ENCODE peak calls at places on chromosomes 7 and 10, in nine cellular contexts. N is lower lobe of right lung, O is NB4, P is AG09309, T is OCI-LY7, L is GM13977, V is GM12865, G is D721Med, Q is WERI-Rb-1. F is an unnamed sample.

GRCh38 chr7:107659666-107660065 is 962 bp upstream of the SLC26A4 start:
- DNase-seq in P (peak), O (peak), Q (no peak), G (no peak), N (no peak), V (peak), L (peak), T (no peak), F (no peak)

GRCh38 chr7:24038993-24039392 is 245.0 kb upstream of the NPY start:
- DNase-seq in L (no peak), N (no peak), P (no peak), G (no peak), Q (no peak), V (no peak), T (no peak), O (no peak), F (no peak)

GRCh38 chr10:60335708-60336107 is 54.0 kb downstream of the ANK3 start:
- DNase-seq in P (no peak), L (no peak), Q (no peak), N (no peak), T (no peak), V (peak), O (peak), G (no peak), F (no peak)

GRCh38 chr10:14653271-14654161 is 121.2 kb downstream of the FAM107B start:
- DNase-seq in Q (no peak), V (peak), G (no peak), L (no peak), O (peak), T (peak), N (no peak), P (peak), F (no peak)

GRCh38 chr10:75977146-75977545 is 545.7 kb downstream of the LRMDA start:
- DNase-seq in O (no peak), T (no peak), Q (no peak), G (no peak), L (no peak), V (no peak), P (no peak), N (no peak), F (no peak)

GRCh38 chr10:114271014-114271778 is 32.1 kb downstream of the VWA2 start:
- DNase-seq in T (no peak), P (no peak), G (no peak), O (no peak), L (no peak), Q (no peak), V (no peak), N (no peak), F (no peak)

GRCh38 chr10:128854965-128855364 is 612.1 kb upstream of the MGMT start:
- DNase-seq in Q (no peak), T (no peak), G (no peak), L (no peak), N (peak), V (no peak), O (no peak), P (no peak), F (peak)

GRCh38 chr7:65846008-65846570 is 26.8 kb upstream of the VKORC1L1 start:
- DNase-seq in L (no peak), G (no peak), P (no peak), N (no peak), V (no peak), O (no peak), T (no peak), Q (no peak), F (no peak)

GRCh38 chr7:97871659-97872024 is 566 bp downstream of the ASNS start:
- DNase-seq in G (no peak), T (peak), O (no peak), Q (peak), N (no peak), P (no peak), V (no peak), L (no peak), F (no peak)

GRCh38 chr7:97215556-97215955 is 98.1 kb downstream of the SDHAF3 start:
- DNase-seq in P (no peak), T (no peak), G (no peak), L (no peak), Q (peak), V (no peak), N (no peak), O (no peak), F (no peak)

GRCh38 chr10:49446031-49446430 is 50.1 kb upstream of the DRGX start:
- DNase-seq in V (peak), L (no peak), P (peak), G (no peak), T (no peak), N (no peak), O (peak), Q (no peak), F (no peak)

GRCh38 chr7:108413337-108413736 is 42.9 kb downstream of the NRCAM start:
- DNase-seq in L (no peak), Q (no peak), V (no peak), P (no peak), N (no peak), T (no peak), G (no peak), O (no peak), F (no peak)

GRCh38 chr7:156153590-156153989 is 341.3 kb upstream of the SHH start:
- DNase-seq in T (no peak), Q (no peak), P (no peak), N (no peak), G (no peak), L (no peak), O (no peak), V (no peak), F (no peak)

GRCh38 chr10:3873728-3874461 is 88.9 kb upstream of the KLF6 start:
- DNase-seq in V (peak), N (no peak), L (peak), Q (no peak), O (peak), T (peak), P (no peak), G (no peak), F (no peak)

GRCh38 chr10:98411166-98411565 is 3.8 kb downstream of the PYROXD2 start:
- DNase-seq in G (no peak), V (no peak), Q (no peak), L (no peak), N (no peak), O (no peak), T (no peak), P (no peak), F (peak)

GRCh38 chr10:59206204-59206720 is 29.8 kb downstream of the PHYHIPL start:
- DNase-seq in L (no peak), T (no peak), Q (no peak), N (no peak), G (no peak), V (no peak), P (no peak), O (no peak), F (no peak)

GRCh38 chr10:3126741-3127342 is 45.7 kb downstream of the PITRM1 start:
- DNase-seq in T (no peak), V (no peak), Q (peak), O (no peak), N (no peak), G (peak), P (no peak), L (no peak), F (peak)

GRCh38 chr7:36021917-36022550 is 131.0 kb upstream of the EEPD1 start:
- DNase-seq in T (no peak), O (no peak), Q (no peak), L (no peak), V (no peak), G (no peak), N (no peak), P (no peak), F (no peak)

GRCh38 chr10:110010076-110011069 is 2.6 kb downstream of the ADD3 start:
- DNase-seq in G (no peak), T (peak), L (no peak), Q (no peak), V (peak), N (no peak), O (peak), P (no peak), F (no peak)

GRCh38 chr10:26455567-26456315 is 17.6 kb downstream of the APBB1IP start:
- DNase-seq in V (no peak), G (no peak), P (no peak), O (peak), T (no peak), Q (no peak), N (no peak), L (no peak), F (no peak)

GRCh38 chr7:2856388-2857169 is 12.5 kb upstream of the GNA12 start:
- DNase-seq in N (no peak), Q (no peak), L (no peak), P (no peak), T (no peak), V (no peak), O (no peak), G (no peak), F (no peak)

GRCh38 chr7:26550492-26550891 is 258.8 kb downstream of the SNX10 start:
- DNase-seq in V (no peak), N (no peak), G (no peak), O (no peak), T (no peak), Q (no peak), L (no peak), P (no peak), F (no peak)

GRCh38 chr7:7970113-7970619 is 1.6 kb downstream of the GLCCI1 start:
- DNase-seq in N (no peak), T (peak), O (no peak), P (no peak), G (no peak), V (no peak), Q (peak), L (no peak), F (no peak)

GRCh38 chr10:51244308-51244707 is 170.0 kb downstream of the PRKG1 start:
- DNase-seq in Q (no peak), P (no peak), L (no peak), N (no peak), O (no peak), T (no peak), G (no peak), V (no peak), F (no peak)

GRCh38 chr7:102933763-102934162 is 21.0 kb downstream of the LRRC17 start:
- DNase-seq in T (no peak), Q (no peak), G (no peak), L (no peak), O (no peak), V (no peak), P (peak), N (no peak), F (peak)

GRCh38 chr10:99521474-99522077 is 11.2 kb upstream of the NKX2-3 start:
- DNase-seq in G (no peak), T (no peak), O (no peak), V (no peak), P (no peak), N (no peak), Q (no peak), L (no peak), F (peak)

GRCh38 chr10:22263106-22263505 is 45.3 kb upstream of the EBLN1 start:
- DNase-seq in L (no peak), T (no peak), P (no peak), G (no peak), N (no peak), Q (no peak), O (no peak), V (no peak), F (no peak)

GRCh38 chr7:45088146-45088701 is 545 bp downstream of the NACAD start:
- DNase-seq in V (no peak), G (no peak), T (no peak), P (no peak), Q (peak), N (no peak), L (no peak), O (no peak), F (peak)

GRCh38 chr7:24284699-24285506 is 913 bp downstream of the NPY start:
- DNase-seq in V (no peak), L (no peak), N (no peak), G (no peak), T (no peak), Q (peak), O (no peak), P (no peak), F (no peak)

DNA sequence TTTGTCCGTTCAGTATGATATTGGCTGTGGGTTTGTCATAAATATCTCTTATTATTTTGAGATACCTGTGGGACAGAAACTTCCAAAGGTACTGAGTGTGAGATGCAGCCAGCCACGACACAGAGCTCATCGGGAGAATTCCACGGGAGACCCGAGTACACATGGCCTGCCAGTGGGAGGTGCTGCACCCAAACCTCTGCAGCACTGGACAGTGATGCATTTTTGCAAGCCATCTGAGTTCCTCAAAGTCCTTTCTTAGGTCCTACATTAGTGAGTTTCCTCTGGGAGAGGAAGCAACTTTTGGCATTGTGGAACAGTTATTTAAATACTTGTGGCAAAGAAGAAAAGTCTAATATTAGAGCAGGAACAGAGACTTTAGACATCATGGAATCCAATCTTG is 77.5 kb downstream of the ARID5B start:
- DNase-seq in P (no peak), L (no peak), O (peak), T (no peak), V (no peak), N (peak), Q (peak), G (no peak), F (no peak)
- TF ChIP-seq CTCF in P (no peak), L (peak), O (no peak), T (peak), V (peak), N (peak), Q (peak), G (no peak), F (no peak)

GRCh38 chr7:47103498-47104205 is 478.3 kb downstream of the TNS3 start:
- DNase-seq in L (no peak), V (no peak), G (no peak), N (no peak), Q (no peak), P (no peak), O (peak), T (peak), F (no peak)

GRCh38 chr7:47102442-47102841 is 479.5 kb downstream of the TNS3 start:
- DNase-seq in P (no peak), Q (no peak), L (no peak), T (no peak), O (peak), V (no peak), N (no peak), G (no peak), F (no peak)

GRCh38 chr7:47100148-47100547 is 481.8 kb downstream of the TNS3 start:
- DNase-seq in P (no peak), O (no peak), L (no peak), T (no peak), V (no peak), N (no peak), G (no peak), Q (no peak), F (no peak)

GRCh38 chr7:47104206-47104549 is 477.7 kb downstream of the TNS3 start:
- DNase-seq in V (no peak), Q (no peak), P (no peak), N (no peak), G (no peak), L (no peak), T (no peak), O (no peak), F (no peak)

DNA sequence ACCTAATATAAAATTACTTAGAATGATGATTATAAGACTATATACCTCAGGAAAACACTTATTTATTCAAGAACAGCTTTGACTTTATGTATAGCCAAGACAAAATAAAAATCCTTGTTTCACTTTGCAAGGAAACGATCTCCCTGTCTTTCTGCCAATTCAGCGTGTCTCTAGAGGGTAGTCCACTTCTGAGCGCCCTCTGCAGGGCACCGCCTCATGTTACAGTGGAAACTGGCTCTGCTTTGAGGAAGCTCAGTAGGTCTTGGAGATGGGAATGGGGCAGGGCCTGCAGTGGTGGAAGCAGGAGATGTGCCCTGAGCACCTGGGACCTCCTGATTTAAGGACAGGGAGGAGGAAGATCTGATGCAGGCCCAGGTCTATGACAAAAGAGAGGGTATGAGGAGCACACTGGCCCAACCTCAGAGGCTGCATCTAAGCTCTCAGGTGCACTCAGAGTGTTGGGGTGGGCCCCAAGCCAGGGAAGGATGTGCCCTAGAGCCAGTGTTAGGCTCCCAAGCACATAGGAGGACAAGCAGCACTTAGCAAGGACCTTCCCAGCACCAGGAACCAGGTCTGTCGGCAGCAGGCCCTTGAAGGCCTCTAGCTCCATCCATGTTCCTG is 481.0 kb downstream of the TNS3 start:
- DNase-seq in L (no peak), G (no peak), N (peak), P (no peak), Q (peak), T (peak), O (peak), V (peak), F (no peak)
- TF ChIP-seq CTCF in L (peak), G (peak), N (peak), P (peak), Q (peak), T (peak), O (peak), V (peak), F (no peak)

GRCh38 chr10:89465196-89465595 is 50.8 kb downstream of the IFIT5 start:
- DNase-seq in N (no peak), G (no peak), T (no peak), O (no peak), Q (no peak), L (no peak), P (no peak), V (no peak), F (no peak)

GRCh38 chr10:89463846-89464537 is 49.6 kb downstream of the IFIT5 start:
- DNase-seq in L (no peak), T (no peak), V (no peak), Q (no peak), G (no peak), P (no peak), O (no peak), N (no peak), F (no peak)

GRCh38 chr10:89468625-89469024 is 54.3 kb downstream of the IFIT5 start:
- DNase-seq in P (no peak), Q (no peak), G (no peak), N (no peak), L (no peak), V (no peak), O (no peak), T (no peak), F (no peak)

GRCh38 chr10:89469517-89469916 is 55.1 kb downstream of the IFIT5 start:
- DNase-seq in P (no peak), V (no peak), G (no peak), L (no peak), N (no peak), O (no peak), Q (no peak), T (no peak), F (no peak)

GRCh38 chr10:89466599-89467035 is 52.2 kb downstream of the IFIT5 start:
- DNase-seq in P (no peak), V (peak), O (peak), Q (peak), T (peak), L (no peak), N (no peak), G (no peak), F (no peak)
- TF ChIP-seq CTCF in P (peak), V (peak), O (peak), Q (peak), T (peak), L (peak), N (peak), G (peak), F (no peak)

GRCh38 chr7:131072505-131073091 is 255.1 kb upstream of the MKLN1 start:
- DNase-seq in V (peak), Q (no peak), G (peak), T (no peak), L (no peak), O (peak), N (no peak), P (no peak), F (no peak)

GRCh38 chr7:131068604-131069021 is 259.1 kb upstream of the MKLN1 start:
- DNase-seq in V (no peak), T (no peak), L (no peak), G (no peak), N (no peak), P (no peak), Q (no peak), O (no peak), F (no peak)

GRCh38 chr7:131074043-131074442 is 253.6 kb upstream of the MKLN1 start:
- DNase-seq in P (no peak), O (no peak), G (no peak), N (no peak), Q (no peak), L (no peak), V (no peak), T (no peak), F (no peak)

GRCh38 chr7:131074585-131074984 is 253.1 kb upstream of the MKLN1 start:
- DNase-seq in P (no peak), O (no peak), N (no peak), L (no peak), G (no peak), T (no peak), Q (no peak), V (no peak), F (no peak)

GRCh38 chr7:131071786-131072504 is 255.7 kb upstream of the MKLN1 start:
- DNase-seq in N (no peak), G (no peak), Q (no peak), V (peak), P (no peak), L (no peak), T (peak), O (peak), F (no peak)
- TF ChIP-seq CTCF in N (peak), G (peak), Q (no peak), V (peak), P (peak), L (peak), T (peak), O (no peak), F (no peak)

DNA sequence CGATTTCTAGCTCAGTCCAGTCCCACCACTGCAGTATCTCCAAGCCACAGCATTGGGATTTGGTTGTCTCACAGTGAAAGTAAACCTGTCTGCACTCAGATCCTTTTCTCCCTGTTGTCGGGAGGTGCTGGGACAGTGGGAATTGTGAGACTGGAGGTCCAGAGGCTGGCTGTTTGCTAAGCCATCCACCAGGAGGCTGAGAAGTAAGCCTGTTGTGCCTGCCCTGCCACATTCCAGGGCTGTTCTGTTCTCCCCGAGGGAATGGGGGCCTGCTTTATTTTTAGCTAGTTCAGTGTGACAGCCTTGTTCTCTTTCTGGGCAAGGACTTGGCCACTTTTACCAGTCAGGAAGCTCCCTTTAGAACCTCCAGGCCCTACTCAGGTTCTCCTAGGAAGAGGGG is 54.9 kb downstream of the HK1 start:
- DNase-seq in L (no peak), P (no peak), G (no peak), O (no peak), T (no peak), N (peak), Q (no peak), V (no peak), F (peak)
- TF ChIP-seq CTCF in L (no peak), P (peak), G (no peak), O (no peak), T (no peak), N (peak), Q (peak), V (no peak), F (peak)

F was measured in sigmoid colon.